ENCODE peak calls at places on chromosomes 7 and 10, in five cellular contexts. Z is cortex of kidney, S is Peyer's patch, F is fibroblast of pulmonary artery, G is stromal cell of bone marrow. V is an unnamed sample.

GRCh38 chr10:111209666-111210065 is 132.8 kb downstream of the ADRA2A start:
- DNase-seq in Z (no peak), S (no peak), F (no peak), G (no peak), V (no peak)

GRCh38 chr7:120729300-120729699 is 128.6 kb downstream of the TSPAN12 start:
- DNase-seq in Z (no peak), S (no peak), F (no peak), G (no peak), V (no peak)

GRCh38 chr10:101038486-101038885 is 7.5 kb downstream of the SFXN3 start:
- DNase-seq in Z (no peak), S (no peak), F (no peak), G (no peak), V (no peak)

GRCh38 chr10:132486539-132487121 is 51.0 kb upstream of the INPP5A start:
- DNase-seq in Z (no peak), S (no peak), F (no peak), G (no peak), V (no peak)

GRCh38 chr7:36287371-36288241 is 102.1 kb upstream of the ANLN start:
- DNase-seq in Z (no peak), S (peak), F (no peak), G (no peak), V (peak)

GRCh38 chr10:35510891-35511290 is 94.2 kb upstream of the GJD4 start:
- DNase-seq in Z (no peak), S (no peak), F (no peak), G (no peak), V (no peak)

GRCh38 chr7:79308176-79308575 is 145.3 kb downstream of the MAGI2 start:
- DNase-seq in Z (no peak), S (no peak), F (peak), G (no peak), V (no peak)

GRCh38 chr7:7051221-7051877 is 131.0 kb upstream of the C1GALT1 start:
- DNase-seq in Z (no peak), S (no peak), F (no peak), G (no peak), V (no peak)

GRCh38 chr7:107147464-107148214 is 21.2 kb upstream of the HBP1 start:
- DNase-seq in Z (no peak), S (no peak), F (peak), G (no peak), V (peak)

GRCh38 chr7:158419238-158419785 is 168.3 kb downstream of the PTPRN2 start:
- DNase-seq in Z (no peak), S (no peak), F (no peak), G (no peak), V (no peak)

GRCh38 chr10:116287906-116288501 is 15.0 kb upstream of the GFRA1 start:
- DNase-seq in Z (no peak), S (no peak), F (peak), G (peak), V (peak)

GRCh38 chr7:157556339-157556944 is 219.6 kb downstream of the DNAJB6 start:
- DNase-seq in Z (no peak), S (no peak), F (no peak), G (no peak), V (no peak)

GRCh38 chr7:45120-46090 is 147.0 kb upstream of the FAM20C start:
- DNase-seq in Z (no peak), S (peak), F (no peak), G (no peak), V (no peak)

GRCh38 chr7:124720195-124720594 is 45.4 kb downstream of the GPR37 start:
- DNase-seq in Z (no peak), S (no peak), F (no peak), G (no peak), V (peak)

GRCh38 chr10:133608855-133609254 is 17.7 kb downstream of the FRG2B start:
- DNase-seq in Z (no peak), S (no peak), F (peak), G (peak), V (peak)

GRCh38 chr7:69839782-69840181 is 241.5 kb downstream of the AUTS2 start:
- DNase-seq in Z (no peak), S (peak), F (no peak), G (no peak), V (no peak)

V was measured in A172.